ENCODE peak calls at places on chromosomes 4 and X, in nine cellular contexts. One of them, this sample, is unnamed.

GRCh38 chr4:101039367-101039766 is 308.0 kb downstream of the PPP3CA start:
- DNase-seq in NCI-H1436: no peak
- DNase-seq in iris pigment epithelial cell: no peak
- DNase-seq in stimulated activated CD8-positive, alpha-beta memory T cell treated with anti-CD3 and anti-CD28 coated beads, Interleukin-2, amount 100 ng/mL, for 48 hours: no peak
- DNase-seq in activated CD4-positive, alpha-beta T cell treated with anti-CD3 and anti-CD28 coated beads, Interleukin-2, amount 50 U/mL, for 1 hour: peak
- DNase-seq in AG08395: no peak
- DNase-seq in osteocyte: no peak
- DNase-seq in left colon: no peak
- DNase-seq in astrocyte of the cerebellum: no peak
- DNase-seq in this sample: no peak

GRCh38 chr4:132646186-132646585 is 502.9 kb upstream of the PCDH10 start:
- DNase-seq in NCI-H1436: no peak
- DNase-seq in iris pigment epithelial cell: peak
- DNase-seq in stimulated activated CD8-positive, alpha-beta memory T cell treated with anti-CD3 and anti-CD28 coated beads, Interleukin-2, amount 100 ng/mL, for 48 hours: no peak
- DNase-seq in activated CD4-positive, alpha-beta T cell treated with anti-CD3 and anti-CD28 coated beads, Interleukin-2, amount 50 U/mL, for 1 hour: no peak
- DNase-seq in AG08395: no peak
- DNase-seq in osteocyte: no peak
- DNase-seq in left colon: no peak
- DNase-seq in astrocyte of the cerebellum: no peak
- DNase-seq in this sample: no peak

GRCh38 chrX:55056820-55057690 is 17.8 kb upstream of the PAGE2B start:
- DNase-seq in NCI-H1436: no peak
- DNase-seq in iris pigment epithelial cell: peak
- DNase-seq in stimulated activated CD8-positive, alpha-beta memory T cell treated with anti-CD3 and anti-CD28 coated beads, Interleukin-2, amount 100 ng/mL, for 48 hours: no peak
- DNase-seq in activated CD4-positive, alpha-beta T cell treated with anti-CD3 and anti-CD28 coated beads, Interleukin-2, amount 50 U/mL, for 1 hour: peak
- DNase-seq in AG08395: no peak
- DNase-seq in osteocyte: no peak
- DNase-seq in left colon: no peak
- DNase-seq in astrocyte of the cerebellum: no peak
- DNase-seq in this sample: no peak

GRCh38 chr4:163694385-163694784 is 199.9 kb downstream of the TMA16 start:
- DNase-seq in NCI-H1436: no peak
- DNase-seq in iris pigment epithelial cell: peak
- DNase-seq in stimulated activated CD8-positive, alpha-beta memory T cell treated with anti-CD3 and anti-CD28 coated beads, Interleukin-2, amount 100 ng/mL, for 48 hours: no peak
- DNase-seq in activated CD4-positive, alpha-beta T cell treated with anti-CD3 and anti-CD28 coated beads, Interleukin-2, amount 50 U/mL, for 1 hour: no peak
- DNase-seq in AG08395: no peak
- DNase-seq in osteocyte: no peak
- DNase-seq in left colon: no peak
- DNase-seq in astrocyte of the cerebellum: peak
- DNase-seq in this sample: peak

GRCh38 chrX:40945366-40945713 is 139.9 kb upstream of the USP9X start:
- DNase-seq in NCI-H1436: no peak
- DNase-seq in iris pigment epithelial cell: peak
- DNase-seq in stimulated activated CD8-positive, alpha-beta memory T cell treated with anti-CD3 and anti-CD28 coated beads, Interleukin-2, amount 100 ng/mL, for 48 hours: no peak
- DNase-seq in activated CD4-positive, alpha-beta T cell treated with anti-CD3 and anti-CD28 coated beads, Interleukin-2, amount 50 U/mL, for 1 hour: no peak
- DNase-seq in AG08395: peak
- DNase-seq in osteocyte: no peak
- DNase-seq in left colon: no peak
- DNase-seq in astrocyte of the cerebellum: peak
- DNase-seq in this sample: peak

GRCh38 chrX:154476821-154477220 is 2.3 kb downstream of the LAGE3 start:
- DNase-seq in NCI-H1436: no peak
- DNase-seq in iris pigment epithelial cell: no peak
- DNase-seq in stimulated activated CD8-positive, alpha-beta memory T cell treated with anti-CD3 and anti-CD28 coated beads, Interleukin-2, amount 100 ng/mL, for 48 hours: no peak
- DNase-seq in activated CD4-positive, alpha-beta T cell treated with anti-CD3 and anti-CD28 coated beads, Interleukin-2, amount 50 U/mL, for 1 hour: no peak
- DNase-seq in AG08395: no peak
- DNase-seq in osteocyte: no peak
- DNase-seq in left colon: no peak
- DNase-seq in astrocyte of the cerebellum: no peak
- DNase-seq in this sample: no peak

GRCh38 chrX:37425370-37425769 is 76.2 kb downstream of the PRRG1 start:
- DNase-seq in NCI-H1436: no peak
- DNase-seq in iris pigment epithelial cell: peak
- DNase-seq in stimulated activated CD8-positive, alpha-beta memory T cell treated with anti-CD3 and anti-CD28 coated beads, Interleukin-2, amount 100 ng/mL, for 48 hours: no peak
- DNase-seq in activated CD4-positive, alpha-beta T cell treated with anti-CD3 and anti-CD28 coated beads, Interleukin-2, amount 50 U/mL, for 1 hour: no peak
- DNase-seq in AG08395: no peak
- DNase-seq in osteocyte: no peak
- DNase-seq in left colon: no peak
- DNase-seq in astrocyte of the cerebellum: no peak
- DNase-seq in this sample: no peak

GRCh38 chr4:97984545-97985131 is 158.6 kb downstream of the STPG2 start:
- DNase-seq in NCI-H1436: no peak
- DNase-seq in iris pigment epithelial cell: no peak
- DNase-seq in stimulated activated CD8-positive, alpha-beta memory T cell treated with anti-CD3 and anti-CD28 coated beads, Interleukin-2, amount 100 ng/mL, for 48 hours: no peak
- DNase-seq in activated CD4-positive, alpha-beta T cell treated with anti-CD3 and anti-CD28 coated beads, Interleukin-2, amount 50 U/mL, for 1 hour: no peak
- DNase-seq in AG08395: no peak
- DNase-seq in osteocyte: no peak
- DNase-seq in left colon: no peak
- DNase-seq in astrocyte of the cerebellum: no peak
- DNase-seq in this sample: no peak

GRCh38 chrX:95536661-95537060 is 1148.0 kb upstream of the DIAPH2 start:
- DNase-seq in NCI-H1436: no peak
- DNase-seq in iris pigment epithelial cell: no peak
- DNase-seq in stimulated activated CD8-positive, alpha-beta memory T cell treated with anti-CD3 and anti-CD28 coated beads, Interleukin-2, amount 100 ng/mL, for 48 hours: no peak
- DNase-seq in activated CD4-positive, alpha-beta T cell treated with anti-CD3 and anti-CD28 coated beads, Interleukin-2, amount 50 U/mL, for 1 hour: no peak
- DNase-seq in AG08395: no peak
- DNase-seq in osteocyte: no peak
- DNase-seq in left colon: no peak
- DNase-seq in astrocyte of the cerebellum: no peak
- DNase-seq in this sample: no peak

GRCh38 chrX:2548731-2549423 is 48.1 kb upstream of the DHRSX start:
- DNase-seq in NCI-H1436: no peak
- DNase-seq in iris pigment epithelial cell: no peak
- DNase-seq in stimulated activated CD8-positive, alpha-beta memory T cell treated with anti-CD3 and anti-CD28 coated beads, Interleukin-2, amount 100 ng/mL, for 48 hours: no peak
- DNase-seq in activated CD4-positive, alpha-beta T cell treated with anti-CD3 and anti-CD28 coated beads, Interleukin-2, amount 50 U/mL, for 1 hour: no peak
- DNase-seq in AG08395: no peak
- DNase-seq in osteocyte: no peak
- DNase-seq in left colon: no peak
- DNase-seq in astrocyte of the cerebellum: no peak
- DNase-seq in this sample: no peak

GRCh38 chrX:150352581-150352980 is 10.5 kb upstream of the MAMLD1 start:
- DNase-seq in NCI-H1436: no peak
- DNase-seq in iris pigment epithelial cell: no peak
- DNase-seq in stimulated activated CD8-positive, alpha-beta memory T cell treated with anti-CD3 and anti-CD28 coated beads, Interleukin-2, amount 100 ng/mL, for 48 hours: no peak
- DNase-seq in activated CD4-positive, alpha-beta T cell treated with anti-CD3 and anti-CD28 coated beads, Interleukin-2, amount 50 U/mL, for 1 hour: no peak
- DNase-seq in AG08395: no peak
- DNase-seq in osteocyte: no peak
- DNase-seq in left colon: peak
- DNase-seq in astrocyte of the cerebellum: no peak
- DNase-seq in this sample: no peak

GRCh38 chr4:38313999-38314561 is 349.9 kb upstream of the KLF3 start:
- DNase-seq in NCI-H1436: no peak
- DNase-seq in iris pigment epithelial cell: peak
- DNase-seq in stimulated activated CD8-positive, alpha-beta memory T cell treated with anti-CD3 and anti-CD28 coated beads, Interleukin-2, amount 100 ng/mL, for 48 hours: no peak
- DNase-seq in activated CD4-positive, alpha-beta T cell treated with anti-CD3 and anti-CD28 coated beads, Interleukin-2, amount 50 U/mL, for 1 hour: no peak
- DNase-seq in AG08395: peak
- DNase-seq in osteocyte: no peak
- DNase-seq in left colon: peak
- DNase-seq in astrocyte of the cerebellum: peak
- DNase-seq in this sample: no peak

GRCh38 chr4:54473077-54473545 is 184.6 kb upstream of the KIT start:
- DNase-seq in NCI-H1436: no peak
- DNase-seq in iris pigment epithelial cell: peak
- DNase-seq in stimulated activated CD8-positive, alpha-beta memory T cell treated with anti-CD3 and anti-CD28 coated beads, Interleukin-2, amount 100 ng/mL, for 48 hours: no peak
- DNase-seq in activated CD4-positive, alpha-beta T cell treated with anti-CD3 and anti-CD28 coated beads, Interleukin-2, amount 50 U/mL, for 1 hour: no peak
- DNase-seq in AG08395: peak
- DNase-seq in osteocyte: no peak
- DNase-seq in left colon: peak
- DNase-seq in astrocyte of the cerebellum: no peak
- DNase-seq in this sample: no peak

GRCh38 chr4:174592985-174593335 is 70.7 kb upstream of the HPGD start:
- DNase-seq in NCI-H1436: no peak
- DNase-seq in iris pigment epithelial cell: peak
- DNase-seq in stimulated activated CD8-positive, alpha-beta memory T cell treated with anti-CD3 and anti-CD28 coated beads, Interleukin-2, amount 100 ng/mL, for 48 hours: no peak
- DNase-seq in activated CD4-positive, alpha-beta T cell treated with anti-CD3 and anti-CD28 coated beads, Interleukin-2, amount 50 U/mL, for 1 hour: no peak
- DNase-seq in AG08395: peak
- DNase-seq in osteocyte: no peak
- DNase-seq in left colon: no peak
- DNase-seq in astrocyte of the cerebellum: peak
- DNase-seq in this sample: peak

GRCh38 chr4:166128452-166128851 is 255.4 kb downstream of the TLL1 start:
- DNase-seq in NCI-H1436: no peak
- DNase-seq in iris pigment epithelial cell: peak
- DNase-seq in stimulated activated CD8-positive, alpha-beta memory T cell treated with anti-CD3 and anti-CD28 coated beads, Interleukin-2, amount 100 ng/mL, for 48 hours: no peak
- DNase-seq in activated CD4-positive, alpha-beta T cell treated with anti-CD3 and anti-CD28 coated beads, Interleukin-2, amount 50 U/mL, for 1 hour: no peak
- DNase-seq in AG08395: no peak
- DNase-seq in osteocyte: no peak
- DNase-seq in left colon: no peak
- DNase-seq in astrocyte of the cerebellum: peak
- DNase-seq in this sample: peak

GRCh38 chr4:143084566-143084965 is 100.2 kb upstream of the USP38 start:
- DNase-seq in NCI-H1436: no peak
- DNase-seq in iris pigment epithelial cell: no peak
- DNase-seq in stimulated activated CD8-positive, alpha-beta memory T cell treated with anti-CD3 and anti-CD28 coated beads, Interleukin-2, amount 100 ng/mL, for 48 hours: no peak
- DNase-seq in activated CD4-positive, alpha-beta T cell treated with anti-CD3 and anti-CD28 coated beads, Interleukin-2, amount 50 U/mL, for 1 hour: no peak
- DNase-seq in AG08395: no peak
- DNase-seq in osteocyte: no peak
- DNase-seq in left colon: no peak
- DNase-seq in astrocyte of the cerebellum: no peak
- DNase-seq in this sample: no peak

GRCh38 chr4:98150092-98150761 is 7.0 kb upstream of the STPG2 start:
- DNase-seq in NCI-H1436: no peak
- DNase-seq in iris pigment epithelial cell: peak
- DNase-seq in stimulated activated CD8-positive, alpha-beta memory T cell treated with anti-CD3 and anti-CD28 coated beads, Interleukin-2, amount 100 ng/mL, for 48 hours: no peak
- DNase-seq in activated CD4-positive, alpha-beta T cell treated with anti-CD3 and anti-CD28 coated beads, Interleukin-2, amount 50 U/mL, for 1 hour: no peak
- DNase-seq in AG08395: no peak
- DNase-seq in osteocyte: no peak
- DNase-seq in left colon: no peak
- DNase-seq in astrocyte of the cerebellum: peak
- DNase-seq in this sample: no peak

GRCh38 chr4:162891788-162892707 is 274.6 kb downstream of the NAF1 start:
- DNase-seq in NCI-H1436: no peak
- DNase-seq in iris pigment epithelial cell: no peak
- DNase-seq in stimulated activated CD8-positive, alpha-beta memory T cell treated with anti-CD3 and anti-CD28 coated beads, Interleukin-2, amount 100 ng/mL, for 48 hours: no peak
- DNase-seq in activated CD4-positive, alpha-beta T cell treated with anti-CD3 and anti-CD28 coated beads, Interleukin-2, amount 50 U/mL, for 1 hour: no peak
- DNase-seq in AG08395: no peak
- DNase-seq in osteocyte: no peak
- DNase-seq in left colon: no peak
- DNase-seq in astrocyte of the cerebellum: peak
- DNase-seq in this sample: no peak

GRCh38 chrX:134685662-134686061 is 27.4 kb upstream of the PLAC1 start:
- DNase-seq in NCI-H1436: no peak
- DNase-seq in iris pigment epithelial cell: peak
- DNase-seq in stimulated activated CD8-positive, alpha-beta memory T cell treated with anti-CD3 and anti-CD28 coated beads, Interleukin-2, amount 100 ng/mL, for 48 hours: no peak
- DNase-seq in activated CD4-positive, alpha-beta T cell treated with anti-CD3 and anti-CD28 coated beads, Interleukin-2, amount 50 U/mL, for 1 hour: no peak
- DNase-seq in AG08395: peak
- DNase-seq in osteocyte: no peak
- DNase-seq in left colon: no peak
- DNase-seq in astrocyte of the cerebellum: no peak
- DNase-seq in this sample: no peak

GRCh38 chr4:181161669-181162068 is 1081.5 kb upstream of the TENM3 start:
- DNase-seq in NCI-H1436: no peak
- DNase-seq in iris pigment epithelial cell: peak
- DNase-seq in stimulated activated CD8-positive, alpha-beta memory T cell treated with anti-CD3 and anti-CD28 coated beads, Interleukin-2, amount 100 ng/mL, for 48 hours: no peak
- DNase-seq in activated CD4-positive, alpha-beta T cell treated with anti-CD3 and anti-CD28 coated beads, Interleukin-2, amount 50 U/mL, for 1 hour: no peak
- DNase-seq in AG08395: no peak
- DNase-seq in osteocyte: no peak
- DNase-seq in left colon: no peak
- DNase-seq in astrocyte of the cerebellum: peak
- DNase-seq in this sample: no peak

GRCh38 chrX:14095702-14096101 is 66.0 kb upstream of the GEMIN8 start:
- DNase-seq in NCI-H1436: no peak
- DNase-seq in iris pigment epithelial cell: peak
- DNase-seq in stimulated activated CD8-positive, alpha-beta memory T cell treated with anti-CD3 and anti-CD28 coated beads, Interleukin-2, amount 100 ng/mL, for 48 hours: peak
- DNase-seq in activated CD4-positive, alpha-beta T cell treated with anti-CD3 and anti-CD28 coated beads, Interleukin-2, amount 50 U/mL, for 1 hour: peak
- DNase-seq in AG08395: peak
- DNase-seq in osteocyte: no peak
- DNase-seq in left colon: peak
- DNase-seq in astrocyte of the cerebellum: peak
- DNase-seq in this sample: peak

GRCh38 chrX:15399901-15400500 is 15.8 kb upstream of the VEGFD start:
- DNase-seq in NCI-H1436: no peak
- DNase-seq in iris pigment epithelial cell: no peak
- DNase-seq in stimulated activated CD8-positive, alpha-beta memory T cell treated with anti-CD3 and anti-CD28 coated beads, Interleukin-2, amount 100 ng/mL, for 48 hours: no peak
- DNase-seq in activated CD4-positive, alpha-beta T cell treated with anti-CD3 and anti-CD28 coated beads, Interleukin-2, amount 50 U/mL, for 1 hour: no peak
- DNase-seq in AG08395: no peak
- DNase-seq in osteocyte: no peak
- DNase-seq in left colon: no peak
- DNase-seq in astrocyte of the cerebellum: no peak
- DNase-seq in this sample: no peak

GRCh38 chrX:10832103-10832502 is 211.7 kb upstream of the MID1 start:
- DNase-seq in NCI-H1436: no peak
- DNase-seq in iris pigment epithelial cell: no peak
- DNase-seq in stimulated activated CD8-positive, alpha-beta memory T cell treated with anti-CD3 and anti-CD28 coated beads, Interleukin-2, amount 100 ng/mL, for 48 hours: no peak
- DNase-seq in activated CD4-positive, alpha-beta T cell treated with anti-CD3 and anti-CD28 coated beads, Interleukin-2, amount 50 U/mL, for 1 hour: no peak
- DNase-seq in AG08395: no peak
- DNase-seq in osteocyte: no peak
- DNase-seq in left colon: no peak
- DNase-seq in astrocyte of the cerebellum: no peak
- DNase-seq in this sample: no peak

GRCh38 chr4:142777045-142777743 is 68.9 kb downstream of the INPP4B start:
- DNase-seq in NCI-H1436: no peak
- DNase-seq in iris pigment epithelial cell: no peak
- DNase-seq in stimulated activated CD8-positive, alpha-beta memory T cell treated with anti-CD3 and anti-CD28 coated beads, Interleukin-2, amount 100 ng/mL, for 48 hours: no peak
- DNase-seq in activated CD4-positive, alpha-beta T cell treated with anti-CD3 and anti-CD28 coated beads, Interleukin-2, amount 50 U/mL, for 1 hour: no peak
- DNase-seq in AG08395: no peak
- DNase-seq in osteocyte: no peak
- DNase-seq in left colon: peak
- DNase-seq in astrocyte of the cerebellum: no peak
- DNase-seq in this sample: no peak

GRCh38 chrX:70434352-70434866 is 10.2 kb upstream of the DLG3 start:
- DNase-seq in NCI-H1436: peak
- DNase-seq in iris pigment epithelial cell: peak
- DNase-seq in stimulated activated CD8-positive, alpha-beta memory T cell treated with anti-CD3 and anti-CD28 coated beads, Interleukin-2, amount 100 ng/mL, for 48 hours: peak
- DNase-seq in activated CD4-positive, alpha-beta T cell treated with anti-CD3 and anti-CD28 coated beads, Interleukin-2, amount 50 U/mL, for 1 hour: peak
- DNase-seq in AG08395: peak
- DNase-seq in osteocyte: peak
- DNase-seq in left colon: peak
- DNase-seq in astrocyte of the cerebellum: peak
- DNase-seq in this sample: no peak

GRCh38 chr4:83170952-83171399 is 56.4 kb upstream of the PLAC8 start:
- DNase-seq in NCI-H1436: no peak
- DNase-seq in iris pigment epithelial cell: no peak
- DNase-seq in stimulated activated CD8-positive, alpha-beta memory T cell treated with anti-CD3 and anti-CD28 coated beads, Interleukin-2, amount 100 ng/mL, for 48 hours: no peak
- DNase-seq in activated CD4-positive, alpha-beta T cell treated with anti-CD3 and anti-CD28 coated beads, Interleukin-2, amount 50 U/mL, for 1 hour: no peak
- DNase-seq in AG08395: no peak
- DNase-seq in osteocyte: no peak
- DNase-seq in left colon: no peak
- DNase-seq in astrocyte of the cerebellum: no peak
- DNase-seq in this sample: no peak

GRCh38 chr4:48331577-48332340 is 9.6 kb upstream of the SLAIN2 start:
- DNase-seq in NCI-H1436: no peak
- DNase-seq in iris pigment epithelial cell: peak
- DNase-seq in stimulated activated CD8-positive, alpha-beta memory T cell treated with anti-CD3 and anti-CD28 coated beads, Interleukin-2, amount 100 ng/mL, for 48 hours: no peak
- DNase-seq in activated CD4-positive, alpha-beta T cell treated with anti-CD3 and anti-CD28 coated beads, Interleukin-2, amount 50 U/mL, for 1 hour: no peak
- DNase-seq in AG08395: peak
- DNase-seq in osteocyte: no peak
- DNase-seq in left colon: no peak
- DNase-seq in astrocyte of the cerebellum: no peak
- DNase-seq in this sample: peak

GRCh38 chrX:10576777-10577444 is 43.5 kb downstream of the MID1 start:
- DNase-seq in NCI-H1436: no peak
- DNase-seq in iris pigment epithelial cell: no peak
- DNase-seq in stimulated activated CD8-positive, alpha-beta memory T cell treated with anti-CD3 and anti-CD28 coated beads, Interleukin-2, amount 100 ng/mL, for 48 hours: no peak
- DNase-seq in activated CD4-positive, alpha-beta T cell treated with anti-CD3 and anti-CD28 coated beads, Interleukin-2, amount 50 U/mL, for 1 hour: no peak
- DNase-seq in AG08395: no peak
- DNase-seq in osteocyte: no peak
- DNase-seq in left colon: no peak
- DNase-seq in astrocyte of the cerebellum: no peak
- DNase-seq in this sample: no peak

GRCh38 chr4:19803406-19803805 is 448.3 kb upstream of the SLIT2 start:
- DNase-seq in NCI-H1436: no peak
- DNase-seq in iris pigment epithelial cell: peak
- DNase-seq in stimulated activated CD8-positive, alpha-beta memory T cell treated with anti-CD3 and anti-CD28 coated beads, Interleukin-2, amount 100 ng/mL, for 48 hours: no peak
- DNase-seq in activated CD4-positive, alpha-beta T cell treated with anti-CD3 and anti-CD28 coated beads, Interleukin-2, amount 50 U/mL, for 1 hour: no peak
- DNase-seq in AG08395: no peak
- DNase-seq in osteocyte: no peak
- DNase-seq in left colon: no peak
- DNase-seq in astrocyte of the cerebellum: no peak
- DNase-seq in this sample: no peak

GRCh38 chr4:150316332-150317205 is 238.3 kb downstream of the DCLK2 start:
- DNase-seq in NCI-H1436: no peak
- DNase-seq in iris pigment epithelial cell: no peak
- DNase-seq in stimulated activated CD8-positive, alpha-beta memory T cell treated with anti-CD3 and anti-CD28 coated beads, Interleukin-2, amount 100 ng/mL, for 48 hours: no peak
- DNase-seq in activated CD4-positive, alpha-beta T cell treated with anti-CD3 and anti-CD28 coated beads, Interleukin-2, amount 50 U/mL, for 1 hour: no peak
- DNase-seq in AG08395: peak
- DNase-seq in osteocyte: no peak
- DNase-seq in left colon: no peak
- DNase-seq in astrocyte of the cerebellum: no peak
- DNase-seq in this sample: no peak

GRCh38 chrX:112840382-112841113 is at the start of gene AMOT:
- DNase-seq in NCI-H1436: peak
- DNase-seq in iris pigment epithelial cell: peak
- DNase-seq in stimulated activated CD8-positive, alpha-beta memory T cell treated with anti-CD3 and anti-CD28 coated beads, Interleukin-2, amount 100 ng/mL, for 48 hours: peak
- DNase-seq in activated CD4-positive, alpha-beta T cell treated with anti-CD3 and anti-CD28 coated beads, Interleukin-2, amount 50 U/mL, for 1 hour: peak
- DNase-seq in AG08395: peak
- DNase-seq in osteocyte: peak
- DNase-seq in left colon: peak
- DNase-seq in astrocyte of the cerebellum: peak
- DNase-seq in this sample: no peak